ENCODE peak calls at places on chromosomes 4 and X, in five cellular contexts. D is mammary epithelial cell; N is omental fat pad; B is coronary artery; A is CD8-positive, alpha-beta T cell. P is an unnamed sample.
A peak's percentile ranks its signal among the peaks of the same experiment; 100 is the strongest.

GRCh38 chrX:155865193-155865592 is 16.0 kb upstream of the VAMP7 start:
- DNase-seq in D (no peak), N (no peak), B (no peak), A (no peak), P (no peak)

GRCh38 chr4:19455850-19456602 is 795.7 kb upstream of the SLIT2 start:
- DNase-seq in D (no peak), N (no peak), B (no peak), A (no peak), P (no peak)

GRCh38 chr4:121784975-121785374 is 16.1 kb upstream of the EXOSC9 start:
- DNase-seq in D (peak; percentile 82), N (no peak), B (no peak), A (no peak), P (peak; percentile 68)

GRCh38 chrX:48508400-48509244 is at the start of gene PORCN:
- DNase-seq in D (peak; percentile 67), N (no peak), B (peak; percentile 81), A (peak; percentile 85), P (peak; percentile 77)

GRCh38 chr4:143714290-143714625 is 13.8 kb upstream of the FREM3 start:
- DNase-seq in D (no peak), N (no peak), B (no peak), A (no peak), P (no peak)

GRCh38 chrX:31459361-31459760 is 387.5 kb upstream of the FTHL17 start:
- DNase-seq in D (no peak), N (no peak), B (no peak), A (no peak), P (no peak)

GRCh38 chr4:120452006-120452405 is 385.4 kb upstream of the MAD2L1 start:
- DNase-seq in D (no peak), N (no peak), B (no peak), A (no peak), P (no peak)

GRCh38 chrX:43813898-43814297 is 68.4 kb downstream of the MAOB start:
- DNase-seq in D (no peak), N (no peak), B (no peak), A (no peak), P (no peak)

GRCh38 chrX:130118396-130118795 is 8.1 kb upstream of the ELF4 start:
- DNase-seq in D (peak; percentile 60), N (no peak), B (no peak), A (no peak), P (no peak)

GRCh38 chr4:163553146-163553545 is 58.7 kb downstream of the TMA16 start:
- DNase-seq in D (no peak), N (no peak), B (no peak), A (no peak), P (no peak)

GRCh38 chr4:163544407-163545038 is 50.0 kb downstream of the TMA16 start:
- DNase-seq in D (no peak), N (no peak), B (no peak), A (peak; percentile 68), P (peak; percentile 70)

GRCh38 chr4:163550869-163551267 is 56.4 kb downstream of the TMA16 start:
- DNase-seq in D (no peak), N (no peak), B (no peak), A (no peak), P (no peak)

DNA sequence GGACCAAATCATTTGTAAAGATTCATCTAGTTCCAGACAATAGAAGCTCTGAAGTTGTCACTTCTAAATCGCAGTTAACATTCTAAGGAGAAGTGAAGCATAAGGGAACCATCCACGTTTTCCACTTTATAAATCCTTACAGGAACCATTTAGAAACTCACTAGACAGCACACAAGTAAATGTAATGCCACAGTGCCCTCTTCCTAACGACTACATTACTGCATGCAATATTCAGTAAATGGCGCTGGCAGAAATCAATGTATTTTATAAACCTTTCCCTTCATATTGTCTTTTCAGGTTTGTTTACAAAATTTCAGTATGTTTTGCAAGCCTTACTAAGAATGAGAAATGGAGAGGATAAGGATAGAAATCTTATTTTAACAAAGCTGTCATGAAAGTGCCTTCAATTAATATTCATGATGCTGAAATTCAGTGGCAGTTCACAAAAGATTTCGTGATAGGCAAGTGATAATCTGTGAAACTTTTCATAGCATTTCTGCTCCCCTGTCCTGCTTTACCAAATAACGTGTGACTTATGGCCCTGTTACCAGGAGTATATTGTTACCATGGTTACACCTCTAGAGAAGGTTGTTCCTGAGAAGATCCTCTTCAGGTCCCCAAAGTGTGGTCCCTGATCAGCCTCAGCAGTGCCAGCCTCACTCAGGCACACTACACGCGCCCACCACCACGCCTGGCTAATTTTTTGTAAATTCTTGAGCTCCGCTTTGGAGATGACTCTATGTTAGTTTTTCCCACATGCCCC is 54.2 kb downstream of the TMA16 start:
- DNase-seq in D (peak; percentile 29), N (no peak), B (no peak), A (no peak), P (peak; percentile 34)
- TF ChIP-seq CTCF in D (peak; percentile 64), N (no peak), B (peak; percentile 34), A (peak; percentile 78), P (peak; percentile 74)

DNA sequence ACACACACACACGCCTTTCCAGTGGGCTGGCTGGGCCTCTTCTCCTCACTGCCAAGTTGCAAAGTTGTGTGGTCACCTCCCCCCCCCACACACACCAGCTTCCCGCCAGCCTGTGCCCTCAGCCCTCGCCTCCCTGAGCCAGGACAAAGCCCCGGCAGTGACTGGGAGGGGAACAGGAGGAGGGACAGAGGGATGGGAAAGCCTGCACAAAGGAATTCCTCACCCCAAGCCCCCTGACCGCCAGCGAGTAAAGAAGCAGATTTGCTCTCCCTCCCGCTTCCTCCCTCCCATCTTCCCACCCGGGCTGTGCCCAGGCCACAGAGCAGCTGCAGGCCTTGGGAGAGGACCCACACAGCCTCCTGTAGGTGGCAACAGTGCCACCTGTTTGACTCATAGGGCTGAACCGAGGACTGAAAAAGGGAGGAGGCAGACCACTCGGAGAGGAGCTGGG is at the start of gene GDPD2:
- DNase-seq in D (no peak), N (no peak), B (no peak), A (no peak), P (no peak)
- TF ChIP-seq CTCF in D (no peak), N (no peak), B (no peak), A (no peak), P (no peak)

GRCh38 chrX:5559386-5559785 is 669.3 kb downstream of the NLGN4X start:
- DNase-seq in D (peak; percentile 22), N (no peak), B (no peak), A (no peak), P (no peak)
- TF ChIP-seq CTCF in D (no peak), N (no peak), B (no peak), A (no peak), P (no peak)

GRCh38 chr4:67918428-67918827 is 34.6 kb upstream of the TMPRSS11D start:
- DNase-seq in D (peak; percentile 8), N (no peak), B (no peak), A (no peak), P (peak; percentile 18)
- TF ChIP-seq CTCF in D (peak; percentile 77), N (no peak), B (no peak), A (no peak), P (peak; percentile 27)

GRCh38 chr4:140333523-140333922 is 39.9 kb upstream of the SCOC start:
- DNase-seq in D (no peak), N (no peak), B (no peak), A (no peak), P (no peak)

GRCh38 chr4:140326395-140326993 is 47.0 kb upstream of the SCOC start:
- DNase-seq in D (peak; percentile 22), N (no peak), B (no peak), A (no peak), P (peak; percentile 64)

GRCh38 chr4:140331245-140331644 is 42.2 kb upstream of the SCOC start:
- DNase-seq in D (no peak), N (no peak), B (no peak), A (no peak), P (no peak)

GRCh38 chr4:140332734-140333133 is 40.7 kb upstream of the SCOC start:
- DNase-seq in D (no peak), N (no peak), B (no peak), A (no peak), P (no peak)

DNA sequence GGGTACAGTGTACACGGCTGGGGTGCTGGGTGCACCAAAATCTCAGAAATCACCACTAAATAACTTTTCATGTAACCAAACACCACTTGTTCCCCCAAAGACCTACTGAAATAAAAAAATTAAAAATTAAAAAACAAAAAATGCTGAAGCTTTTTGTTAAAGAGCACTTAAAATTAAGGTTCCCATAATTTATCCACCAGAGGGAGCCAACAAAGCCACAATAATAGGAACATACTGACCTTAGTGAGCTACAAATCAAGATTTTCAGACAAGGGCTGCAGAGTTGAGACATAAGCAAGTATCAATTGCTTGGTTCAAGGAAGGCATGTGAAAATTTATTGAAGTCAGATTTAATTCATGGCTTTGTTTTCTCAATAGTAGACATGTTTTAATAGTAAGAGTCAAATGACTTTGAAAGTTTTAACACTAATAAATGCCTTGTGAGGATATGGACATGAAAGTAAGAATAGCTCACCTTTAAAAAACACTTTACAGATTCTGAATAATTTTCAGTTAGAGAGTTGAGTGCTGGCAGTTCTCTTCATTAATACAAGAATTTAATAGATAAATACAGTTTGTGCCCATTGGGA is 43.0 kb upstream of the SCOC start:
- DNase-seq in D (peak; percentile 17), N (no peak), B (no peak), A (no peak), P (peak; percentile 23)
- TF ChIP-seq CTCF in D (peak; percentile 49), N (no peak), B (peak; percentile 29), A (no peak), P (peak; percentile 63)

P was measured in RWPE1.